ENCODE peak calls at places on chromosomes 11 and 22, in eight cellular contexts. One of them, this sample, is unnamed.

GRCh38 chr11:66160709-66161108 is 90.6 kb downstream of the PACS1 start:
- DNase-seq in esophagus squamous epithelium: no peak
- DNase-seq in GM23248: no peak
- DNase-seq in brain microvascular endothelial cell: no peak
- DNase-seq in upper lobe of right lung: no peak
- DNase-seq in psoas muscle: no peak
- DNase-seq in astrocyte: no peak
- DNase-seq in AG04450: no peak
- DNase-seq in this sample: no peak

GRCh38 chr22:25165785-25166184 is 33.9 kb upstream of the CRYBB3 start:
- DNase-seq in esophagus squamous epithelium: no peak
- DNase-seq in GM23248: no peak
- DNase-seq in brain microvascular endothelial cell: no peak
- DNase-seq in upper lobe of right lung: no peak
- DNase-seq in psoas muscle: no peak
- DNase-seq in astrocyte: no peak
- DNase-seq in AG04450: no peak
- DNase-seq in this sample: no peak

GRCh38 chr11:113162590-113162961 is 151.8 kb upstream of the TTC12 start:
- DNase-seq in esophagus squamous epithelium: no peak
- DNase-seq in GM23248: no peak
- DNase-seq in brain microvascular endothelial cell: no peak
- DNase-seq in upper lobe of right lung: no peak
- DNase-seq in psoas muscle: no peak
- DNase-seq in astrocyte: peak
- DNase-seq in AG04450: no peak
- DNase-seq in this sample: no peak

GRCh38 chr11:129023968-129024676 is 81.5 kb upstream of the TP53AIP1 start:
- DNase-seq in esophagus squamous epithelium: no peak
- DNase-seq in GM23248: no peak
- DNase-seq in brain microvascular endothelial cell: peak
- DNase-seq in upper lobe of right lung: no peak
- DNase-seq in psoas muscle: no peak
- DNase-seq in astrocyte: peak
- DNase-seq in AG04450: no peak
- DNase-seq in this sample: no peak

GRCh38 chr22:40345801-40346177 is 511 bp upstream of the ADSL start:
- DNase-seq in esophagus squamous epithelium: no peak
- DNase-seq in GM23248: peak
- DNase-seq in brain microvascular endothelial cell: no peak
- DNase-seq in upper lobe of right lung: peak
- DNase-seq in psoas muscle: no peak
- DNase-seq in astrocyte: peak
- DNase-seq in AG04450: no peak
- DNase-seq in this sample: peak

GRCh38 chr11:130783322-130783721 is 133.0 kb downstream of the SNX19 start:
- DNase-seq in esophagus squamous epithelium: no peak
- DNase-seq in GM23248: peak
- DNase-seq in brain microvascular endothelial cell: no peak
- DNase-seq in upper lobe of right lung: no peak
- DNase-seq in psoas muscle: no peak
- DNase-seq in astrocyte: no peak
- DNase-seq in AG04450: no peak
- DNase-seq in this sample: no peak

GRCh38 chr11:7480132-7480531 is 5.2 kb upstream of the OLFML1 start:
- DNase-seq in esophagus squamous epithelium: no peak
- DNase-seq in GM23248: peak
- DNase-seq in brain microvascular endothelial cell: no peak
- DNase-seq in upper lobe of right lung: no peak
- DNase-seq in psoas muscle: no peak
- DNase-seq in astrocyte: no peak
- DNase-seq in AG04450: no peak
- DNase-seq in this sample: no peak

GRCh38 chr22:27810566-27810965 is 9.0 kb upstream of the MN1 start:
- DNase-seq in esophagus squamous epithelium: no peak
- DNase-seq in GM23248: peak
- DNase-seq in brain microvascular endothelial cell: no peak
- DNase-seq in upper lobe of right lung: no peak
- DNase-seq in psoas muscle: peak
- DNase-seq in astrocyte: peak
- DNase-seq in AG04450: peak
- DNase-seq in this sample: peak

GRCh38 chr11:67407700-67408163 is 3.8 kb downstream of the TBC1D10C start:
- DNase-seq in esophagus squamous epithelium: no peak
- DNase-seq in GM23248: no peak
- DNase-seq in brain microvascular endothelial cell: no peak
- DNase-seq in upper lobe of right lung: no peak
- DNase-seq in psoas muscle: no peak
- DNase-seq in astrocyte: no peak
- DNase-seq in AG04450: no peak
- DNase-seq in this sample: no peak

GRCh38 chr11:96426356-96427103 is 36.7 kb downstream of the JRKL start:
- DNase-seq in esophagus squamous epithelium: no peak
- DNase-seq in GM23248: peak
- DNase-seq in brain microvascular endothelial cell: no peak
- DNase-seq in upper lobe of right lung: no peak
- DNase-seq in psoas muscle: no peak
- DNase-seq in astrocyte: peak
- DNase-seq in AG04450: peak
- DNase-seq in this sample: no peak

GRCh38 chr11:76721755-76722677 is 51.5 kb upstream of the LRRC32 start:
- DNase-seq in esophagus squamous epithelium: no peak
- DNase-seq in GM23248: peak
- DNase-seq in brain microvascular endothelial cell: peak
- DNase-seq in upper lobe of right lung: peak
- DNase-seq in psoas muscle: peak
- DNase-seq in astrocyte: peak
- DNase-seq in AG04450: peak
- DNase-seq in this sample: peak

GRCh38 chr22:35399678-35400334 is at the start of gene MCM5:
- DNase-seq in esophagus squamous epithelium: peak
- DNase-seq in GM23248: peak
- DNase-seq in brain microvascular endothelial cell: peak
- DNase-seq in upper lobe of right lung: peak
- DNase-seq in psoas muscle: peak
- DNase-seq in astrocyte: peak
- DNase-seq in AG04450: peak
- DNase-seq in this sample: peak

GRCh38 chr22:19451570-19451969 is 4.1 kb upstream of the C22orf39 start:
- DNase-seq in esophagus squamous epithelium: no peak
- DNase-seq in GM23248: no peak
- DNase-seq in brain microvascular endothelial cell: no peak
- DNase-seq in upper lobe of right lung: no peak
- DNase-seq in psoas muscle: no peak
- DNase-seq in astrocyte: no peak
- DNase-seq in AG04450: no peak
- DNase-seq in this sample: no peak

GRCh38 chr11:9574556-9574805 is 1.0 kb downstream of the WEE1 start:
- DNase-seq in esophagus squamous epithelium: no peak
- DNase-seq in GM23248: no peak
- DNase-seq in brain microvascular endothelial cell: no peak
- DNase-seq in upper lobe of right lung: peak
- DNase-seq in psoas muscle: peak
- DNase-seq in astrocyte: no peak
- DNase-seq in AG04450: no peak
- DNase-seq in this sample: no peak

GRCh38 chr11:76765863-76766350 is 17.2 kb upstream of the TSKU start:
- DNase-seq in esophagus squamous epithelium: no peak
- DNase-seq in GM23248: peak
- DNase-seq in brain microvascular endothelial cell: no peak
- DNase-seq in upper lobe of right lung: no peak
- DNase-seq in psoas muscle: no peak
- DNase-seq in astrocyte: no peak
- DNase-seq in AG04450: no peak
- DNase-seq in this sample: no peak

GRCh38 chr11:27300974-27301373 is 62.0 kb downstream of the CCDC34 start:
- DNase-seq in esophagus squamous epithelium: no peak
- DNase-seq in GM23248: peak
- DNase-seq in brain microvascular endothelial cell: no peak
- DNase-seq in upper lobe of right lung: no peak
- DNase-seq in psoas muscle: no peak
- DNase-seq in astrocyte: peak
- DNase-seq in AG04450: no peak
- DNase-seq in this sample: no peak

GRCh38 chr22:21567456-21568206 is at the start of gene UBE2L3:
- DNase-seq in esophagus squamous epithelium: no peak
- DNase-seq in GM23248: peak
- DNase-seq in brain microvascular endothelial cell: peak
- DNase-seq in upper lobe of right lung: peak
- DNase-seq in psoas muscle: peak
- DNase-seq in astrocyte: peak
- DNase-seq in AG04450: peak
- DNase-seq in this sample: peak

GRCh38 chr11:62142921-62143320 is 19.1 kb downstream of the INCENP start:
- DNase-seq in esophagus squamous epithelium: no peak
- DNase-seq in GM23248: no peak
- DNase-seq in brain microvascular endothelial cell: no peak
- DNase-seq in upper lobe of right lung: peak
- DNase-seq in psoas muscle: no peak
- DNase-seq in astrocyte: no peak
- DNase-seq in AG04450: no peak
- DNase-seq in this sample: no peak

GRCh38 chr11:19777032-19777341 is 64.3 kb downstream of the NAV2 start:
- DNase-seq in esophagus squamous epithelium: no peak
- DNase-seq in GM23248: peak
- DNase-seq in brain microvascular endothelial cell: no peak
- DNase-seq in upper lobe of right lung: peak
- DNase-seq in psoas muscle: no peak
- DNase-seq in astrocyte: no peak
- DNase-seq in AG04450: no peak
- DNase-seq in this sample: no peak

GRCh38 chr22:45424241-45424731 is 10.8 kb downstream of the RIBC2 start:
- DNase-seq in esophagus squamous epithelium: no peak
- DNase-seq in GM23248: no peak
- DNase-seq in brain microvascular endothelial cell: no peak
- DNase-seq in upper lobe of right lung: peak
- DNase-seq in psoas muscle: no peak
- DNase-seq in astrocyte: no peak
- DNase-seq in AG04450: no peak
- DNase-seq in this sample: no peak

GRCh38 chr22:30144391-30144790 is 64.1 kb downstream of the HORMAD2 start:
- DNase-seq in esophagus squamous epithelium: no peak
- DNase-seq in GM23248: no peak
- DNase-seq in brain microvascular endothelial cell: no peak
- DNase-seq in upper lobe of right lung: no peak
- DNase-seq in psoas muscle: no peak
- DNase-seq in astrocyte: no peak
- DNase-seq in AG04450: no peak
- DNase-seq in this sample: no peak

GRCh38 chr11:1015064-1015463 is 21.5 kb downstream of the MUC6 start:
- DNase-seq in esophagus squamous epithelium: no peak
- DNase-seq in GM23248: no peak
- DNase-seq in brain microvascular endothelial cell: no peak
- DNase-seq in upper lobe of right lung: no peak
- DNase-seq in psoas muscle: no peak
- DNase-seq in astrocyte: no peak
- DNase-seq in AG04450: no peak
- DNase-seq in this sample: no peak

GRCh38 chr11:120739780-120740179 is 228.2 kb downstream of the GRIK4 start:
- DNase-seq in esophagus squamous epithelium: no peak
- DNase-seq in GM23248: no peak
- DNase-seq in brain microvascular endothelial cell: no peak
- DNase-seq in upper lobe of right lung: no peak
- DNase-seq in psoas muscle: no peak
- DNase-seq in astrocyte: no peak
- DNase-seq in AG04450: no peak
- DNase-seq in this sample: no peak

GRCh38 chr11:64276653-64277431 is 7.6 kb downstream of the BAD start:
- DNase-seq in esophagus squamous epithelium: no peak
- DNase-seq in GM23248: peak
- DNase-seq in brain microvascular endothelial cell: peak
- DNase-seq in upper lobe of right lung: no peak
- DNase-seq in psoas muscle: no peak
- DNase-seq in astrocyte: peak
- DNase-seq in AG04450: no peak
- DNase-seq in this sample: no peak
- H3K27ac ChIP-seq in esophagus squamous epithelium: peak
- H3K27ac ChIP-seq in GM23248: peak
- H3K27ac ChIP-seq in brain microvascular endothelial cell: peak
- H3K27ac ChIP-seq in upper lobe of right lung: no peak
- H3K27ac ChIP-seq in psoas muscle: no peak
- H3K27ac ChIP-seq in astrocyte: peak
- H3K27ac ChIP-seq in AG04450: no peak
- H3K27ac ChIP-seq in this sample: no peak

GRCh38 chr11:72578991-72579815 is 95.0 kb downstream of the PDE2A start:
- DNase-seq in esophagus squamous epithelium: no peak
- DNase-seq in GM23248: no peak
- DNase-seq in brain microvascular endothelial cell: no peak
- DNase-seq in upper lobe of right lung: peak
- DNase-seq in psoas muscle: no peak
- DNase-seq in astrocyte: no peak
- DNase-seq in AG04450: no peak
- DNase-seq in this sample: peak

GRCh38 chr11:72579816-72580647 is 94.2 kb downstream of the PDE2A start:
- DNase-seq in esophagus squamous epithelium: no peak
- DNase-seq in GM23248: no peak
- DNase-seq in brain microvascular endothelial cell: no peak
- DNase-seq in upper lobe of right lung: peak
- DNase-seq in psoas muscle: no peak
- DNase-seq in astrocyte: no peak
- DNase-seq in AG04450: no peak
- DNase-seq in this sample: peak

GRCh38 chr11:72580648-72580950 is 93.6 kb downstream of the PDE2A start:
- DNase-seq in esophagus squamous epithelium: no peak
- DNase-seq in GM23248: no peak
- DNase-seq in brain microvascular endothelial cell: no peak
- DNase-seq in upper lobe of right lung: peak
- DNase-seq in psoas muscle: no peak
- DNase-seq in astrocyte: no peak
- DNase-seq in AG04450: no peak
- DNase-seq in this sample: no peak

GRCh38 chr11:72582206-72583176 is 91.7 kb downstream of the PDE2A start:
- DNase-seq in esophagus squamous epithelium: no peak
- DNase-seq in GM23248: no peak
- DNase-seq in brain microvascular endothelial cell: no peak
- DNase-seq in upper lobe of right lung: peak
- DNase-seq in psoas muscle: no peak
- DNase-seq in astrocyte: no peak
- DNase-seq in AG04450: no peak
- DNase-seq in this sample: no peak

GRCh38 chr11:72581067-72581466 is 93.2 kb downstream of the PDE2A start:
- DNase-seq in esophagus squamous epithelium: no peak
- DNase-seq in GM23248: no peak
- DNase-seq in brain microvascular endothelial cell: no peak
- DNase-seq in upper lobe of right lung: peak
- DNase-seq in psoas muscle: no peak
- DNase-seq in astrocyte: no peak
- DNase-seq in AG04450: no peak
- DNase-seq in this sample: peak
- H3K27ac ChIP-seq in esophagus squamous epithelium: no peak
- H3K27ac ChIP-seq in GM23248: no peak
- H3K27ac ChIP-seq in brain microvascular endothelial cell: no peak
- H3K27ac ChIP-seq in upper lobe of right lung: no peak
- H3K27ac ChIP-seq in psoas muscle: no peak
- H3K27ac ChIP-seq in astrocyte: no peak
- H3K27ac ChIP-seq in AG04450: no peak
- H3K27ac ChIP-seq in this sample: no peak

GRCh38 chr22:43147821-43148220 is 3.5 kb upstream of the TSPO start:
- DNase-seq in esophagus squamous epithelium: no peak
- DNase-seq in GM23248: no peak
- DNase-seq in brain microvascular endothelial cell: no peak
- DNase-seq in upper lobe of right lung: peak
- DNase-seq in psoas muscle: no peak
- DNase-seq in astrocyte: no peak
- DNase-seq in AG04450: no peak
- DNase-seq in this sample: no peak
- H3K27ac ChIP-seq in esophagus squamous epithelium: no peak
- H3K27ac ChIP-seq in GM23248: no peak
- H3K27ac ChIP-seq in brain microvascular endothelial cell: no peak
- H3K27ac ChIP-seq in upper lobe of right lung: no peak
- H3K27ac ChIP-seq in psoas muscle: no peak
- H3K27ac ChIP-seq in astrocyte: no peak
- H3K27ac ChIP-seq in AG04450: no peak
- H3K27ac ChIP-seq in this sample: no peak

GRCh38 chr22:46769706-46770105 is 7.3 kb downstream of the TBC1D22A start:
- DNase-seq in esophagus squamous epithelium: no peak
- DNase-seq in GM23248: no peak
- DNase-seq in brain microvascular endothelial cell: no peak
- DNase-seq in upper lobe of right lung: no peak
- DNase-seq in psoas muscle: no peak
- DNase-seq in astrocyte: no peak
- DNase-seq in AG04450: no peak
- DNase-seq in this sample: no peak
- H3K27ac ChIP-seq in esophagus squamous epithelium: peak
- H3K27ac ChIP-seq in GM23248: no peak
- H3K27ac ChIP-seq in brain microvascular endothelial cell: no peak
- H3K27ac ChIP-seq in upper lobe of right lung: peak
- H3K27ac ChIP-seq in psoas muscle: peak
- H3K27ac ChIP-seq in astrocyte: no peak
- H3K27ac ChIP-seq in AG04450: no peak
- H3K27ac ChIP-seq in this sample: peak

This sample was measured in Peyer's patch.